ENCODE peak calls at places on chromosomes 13 and 19, in five cellular contexts. L is omental fat pad; M is T-helper 17 cell; H is kidney epithelial cell; U is stimulated activated CD8-positive, alpha-beta memory T cell treated with anti-CD3 and anti-CD28 coated beads, Interleukin-2, amount 100 ng/mL, for 1 hour. V is an unnamed sample.

GRCh38 chr13:20738616-20739015 is 35.1 kb downstream of the IL17D start:
- DNase-seq in L (no peak), M (no peak), H (no peak), U (no peak), V (no peak)

GRCh38 chr13:70016116-70016515 is 91.5 kb upstream of the ATXN8OS start:
- DNase-seq in L (no peak), M (no peak), H (no peak), U (no peak), V (no peak)

GRCh38 chr13:77239312-77239711 is 87.6 kb downstream of the MYCBP2 start:
- DNase-seq in L (no peak), M (no peak), H (no peak), U (no peak), V (peak; percentile 4)

GRCh38 chr19:6063576-6063961 is 46.7 kb downstream of the RFX2 start:
- DNase-seq in L (peak; percentile 20), M (no peak), H (no peak), U (no peak), V (no peak)

GRCh38 chr19:14580623-14581237 is 2.2 kb upstream of the CLEC17A start:
- DNase-seq in L (no peak), M (no peak), H (no peak), U (no peak), V (no peak)

GRCh38 chr13:35768551-35768950 is 292.1 kb upstream of the MAB21L1 start:
- DNase-seq in L (no peak), M (no peak), H (no peak), U (no peak), V (peak; percentile 74)

GRCh38 chr19:43504426-43505185 is at the start of gene PHLDB3:
- DNase-seq in L (no peak), M (peak; percentile 32), H (no peak), U (peak; percentile 10), V (no peak)

GRCh38 chr13:41652735-41653361 is 195.5 kb downstream of the RGCC start:
- DNase-seq in L (no peak), M (peak; percentile 15), H (peak; percentile 14), U (no peak), V (no peak)

GRCh38 chr13:75326173-75327131 is 155.5 kb downstream of the TBC1D4 start:
- DNase-seq in L (no peak), M (peak; percentile 13), H (no peak), U (no peak), V (peak; percentile 61)

GRCh38 chr13:80084086-80084676 is 256.7 kb downstream of the SPRY2 start:
- DNase-seq in L (no peak), M (no peak), H (peak; percentile 38), U (no peak), V (peak; percentile 78)

GRCh38 chr13:94249512-94249911 is 230.0 kb downstream of the DCT start:
- DNase-seq in L (no peak), M (no peak), H (peak; percentile 92), U (no peak), V (peak; percentile 93)

GRCh38 chr13:44578064-44578394 is 1.9 kb upstream of the TSC22D1 start:
- DNase-seq in L (no peak), M (no peak), H (no peak), U (no peak), V (no peak)

GRCh38 chr13:113152894-113153809 is 5.3 kb upstream of the PROZ start:
- DNase-seq in L (no peak), M (peak; percentile 27), H (no peak), U (no peak), V (peak; percentile 22)

GRCh38 chr13:110390572-110390971 is 83.5 kb downstream of the COL4A2 start:
- DNase-seq in L (no peak), M (no peak), H (no peak), U (no peak), V (peak; percentile 95)

GRCh38 chr13:45527699-45528462 is 63.1 kb downstream of the COG3 start:
- DNase-seq in L (no peak), M (no peak), H (no peak), U (no peak), V (no peak)

GRCh38 chr19:54606891-54607781 is 13.7 kb downstream of the LILRA1 start:
- DNase-seq in L (no peak), M (no peak), H (no peak), U (no peak), V (no peak)

GRCh38 chr13:99228737-99229691 is 28.4 kb downstream of the UBAC2 start:
- DNase-seq in L (no peak), M (no peak), H (peak; percentile 66), U (no peak), V (peak; percentile 94)

GRCh38 chr19:19315444-19315843 is 4.9 kb downstream of the SUGP1 start:
- DNase-seq in L (no peak), M (no peak), H (no peak), U (no peak), V (no peak)

GRCh38 chr19:39802958-39803357 is 24.3 kb downstream of the LEUTX start:
- DNase-seq in L (no peak), M (no peak), H (no peak), U (no peak), V (no peak)

GRCh38 chr13:25372275-25373081 is 704 bp downstream of the ATP8A2 start:
- DNase-seq in L (no peak), M (no peak), H (no peak), U (no peak), V (no peak)

GRCh38 chr13:37884026-37884425 is 14.5 kb upstream of the TRPC4 start:
- DNase-seq in L (no peak), M (no peak), H (no peak), U (no peak), V (no peak)

GRCh38 chr19:49767380-49767779 is 579 bp downstream of the AP2A1 start:
- DNase-seq in L (no peak), M (no peak), H (no peak), U (no peak), V (no peak)

GRCh38 chr19:40594657-40595077 is 6.5 kb upstream of the LTBP4 start:
- DNase-seq in L (no peak), M (no peak), H (no peak), U (no peak), V (peak; percentile 65)

GRCh38 chr19:55346725-55347441 is 7.2 kb downstream of the KMT5C start:
- DNase-seq in L (no peak), M (no peak), H (no peak), U (no peak), V (no peak)

GRCh38 chr19:340620-341385 is 3.8 kb downstream of the MIER2 start:
- DNase-seq in L (no peak), M (no peak), H (no peak), U (no peak), V (no peak)

GRCh38 chr13:19959141-19959830 is 759 bp downstream of the ZMYM2 start:
- DNase-seq in L (peak; percentile 31), M (peak; percentile 61), H (no peak), U (peak; percentile 31), V (peak; percentile 20)

GRCh38 chr13:51519839-51520238 is 64.4 kb upstream of the WDFY2 start:
- DNase-seq in L (no peak), M (no peak), H (no peak), U (no peak), V (peak; percentile 22)

GRCh38 chr13:92390217-92390616 is 836.4 kb upstream of the GPC6 start:
- DNase-seq in L (no peak), M (no peak), H (peak; percentile 1), U (no peak), V (peak; percentile 4)

GRCh38 chr13:75566658-75567057 is 17.1 kb downstream of the UCHL3 start:
- DNase-seq in L (no peak), M (no peak), H (no peak), U (no peak), V (peak; percentile 10)

GRCh38 chr13:73677041-73677589 is 457.1 kb downstream of the KLF12 start:
- DNase-seq in L (no peak), M (no peak), H (no peak), U (no peak), V (peak; percentile 80)

GRCh38 chr19:17616961-17617806 is 61.7 kb downstream of the COLGALT1 start:
- DNase-seq in L (no peak), M (no peak), H (no peak), U (no peak), V (peak; percentile 4)

GRCh38 chr13:79282976-79283375 is 123.1 kb downstream of the RBM26 start:
- DNase-seq in L (no peak), M (no peak), H (no peak), U (no peak), V (no peak)

GRCh38 chr19:54473071-54473941 is at the start of gene CDC42EP5:
- DNase-seq in L (no peak), M (no peak), H (no peak), U (no peak), V (peak; percentile 73)

V was measured in astrocyte.